ENCODE peak calls at places on chromosomes 7 and 10, in six cellular contexts. B, W, A, X, F and M are unnamed samples.

GRCh38 chr10:43194266-43194665 is 56.0 kb downstream of the CSGALNACT2 start:
- DNase-seq in B (no peak), W (no peak), A (no peak), X (no peak), F (no peak), M (no peak)

GRCh38 chr10:105725007-105725406 is 1083.9 kb downstream of the SORCS3 start:
- DNase-seq in B (no peak), W (no peak), A (no peak), X (no peak), F (no peak), M (no peak)

GRCh38 chr10:68869623-68870022 is 31.5 kb upstream of the DDX50 start:
- DNase-seq in B (no peak), W (no peak), A (no peak), X (no peak), F (no peak), M (no peak)

GRCh38 chr10:94500063-94500462 is 45.5 kb upstream of the HELLS start:
- DNase-seq in B (no peak), W (no peak), A (peak; percentile 15), X (no peak), F (no peak), M (no peak)

GRCh38 chr7:74355091-74355490 is 65.9 kb downstream of the CLIP2 start:
- DNase-seq in B (peak; percentile 75), W (no peak), A (no peak), X (no peak), F (peak; percentile 89), M (peak; percentile 63)

GRCh38 chr7:8295638-8296361 is 33.8 kb upstream of the ICA1 start:
- DNase-seq in B (peak; percentile 89), W (peak; percentile 56), A (peak; percentile 88), X (peak; percentile 62), F (no peak), M (no peak)

GRCh38 chr10:96047004-96047649 is 3.7 kb downstream of the CCNJ start:
- DNase-seq in B (no peak), W (no peak), A (no peak), X (no peak), F (no peak), M (no peak)

GRCh38 chr10:43402880-43403452 is 6.0 kb downstream of the HNRNPF start:
- DNase-seq in B (no peak), W (no peak), A (no peak), X (no peak), F (no peak), M (no peak)

GRCh38 chr10:804191-804781 is 114.8 kb upstream of the DIP2C start:
- DNase-seq in B (no peak), W (peak; percentile 28), A (no peak), X (peak; percentile 48), F (peak; percentile 79), M (no peak)

GRCh38 chr7:87151701-87152111 is 547 bp upstream of the DMTF1 start:
- DNase-seq in B (no peak), W (no peak), A (no peak), X (no peak), F (no peak), M (no peak)

GRCh38 chr7:19405546-19405945 is 260.3 kb upstream of the FERD3L start:
- DNase-seq in B (no peak), W (no peak), A (no peak), X (no peak), F (no peak), M (no peak)

GRCh38 chr7:43535031-43535451 is 47.9 kb upstream of the STK17A start:
- DNase-seq in B (no peak), W (no peak), A (no peak), X (no peak), F (no peak), M (no peak)

GRCh38 chr7:90701021-90701420 is 104.9 kb downstream of the CDK14 start:
- DNase-seq in B (no peak), W (no peak), A (no peak), X (no peak), F (no peak), M (no peak)

GRCh38 chr7:70693300-70693689 is 438.6 kb upstream of the GALNT17 start:
- DNase-seq in B (no peak), W (no peak), A (no peak), X (no peak), F (no peak), M (no peak)

GRCh38 chr10:62581351-62581750 is 207.2 kb downstream of the ZNF365 start:
- DNase-seq in B (no peak), W (no peak), A (no peak), X (no peak), F (no peak), M (no peak)

GRCh38 chr7:2360791-2361190 is 6.2 kb downstream of the EIF3B start:
- DNase-seq in B (no peak), W (no peak), A (no peak), X (no peak), F (no peak), M (no peak)

GRCh38 chr7:46515844-46516590 is 594.9 kb upstream of the IGFBP3 start:
- DNase-seq in B (no peak), W (no peak), A (no peak), X (no peak), F (no peak), M (no peak)

GRCh38 chr10:114492351-114493037 is 88.2 kb upstream of the AFAP1L2 start:
- DNase-seq in B (no peak), W (no peak), A (no peak), X (no peak), F (no peak), M (peak; percentile 41)

GRCh38 chr10:58578366-58578765 is 65.7 kb downstream of the BICC1 start:
- DNase-seq in B (no peak), W (no peak), A (no peak), X (no peak), F (no peak), M (no peak)

GRCh38 chr10:88045116-88045515 is 181.7 kb downstream of the PTEN start:
- DNase-seq in B (no peak), W (no peak), A (no peak), X (no peak), F (no peak), M (no peak)

GRCh38 chr7:73356176-73356575 is 28.2 kb downstream of the FKBP6 start:
- DNase-seq in B (no peak), W (no peak), A (no peak), X (no peak), F (no peak), M (no peak)

GRCh38 chr7:24920702-24921679 is 59.0 kb downstream of the OSBPL3 start:
- DNase-seq in B (no peak), W (no peak), A (peak; percentile 32), X (no peak), F (no peak), M (no peak)

GRCh38 chr7:17910377-17910776 is 29.9 kb downstream of the SNX13 start:
- DNase-seq in B (no peak), W (no peak), A (no peak), X (no peak), F (no peak), M (no peak)

GRCh38 chr10:78462728-78463228 is 429.1 kb downstream of the RPS24 start:
- DNase-seq in B (no peak), W (peak; percentile 12), A (no peak), X (no peak), F (no peak), M (no peak)

GRCh38 chr7:116087291-116087690 is 56.7 kb upstream of the TFEC start:
- DNase-seq in B (no peak), W (no peak), A (no peak), X (no peak), F (no peak), M (no peak)

DNA sequence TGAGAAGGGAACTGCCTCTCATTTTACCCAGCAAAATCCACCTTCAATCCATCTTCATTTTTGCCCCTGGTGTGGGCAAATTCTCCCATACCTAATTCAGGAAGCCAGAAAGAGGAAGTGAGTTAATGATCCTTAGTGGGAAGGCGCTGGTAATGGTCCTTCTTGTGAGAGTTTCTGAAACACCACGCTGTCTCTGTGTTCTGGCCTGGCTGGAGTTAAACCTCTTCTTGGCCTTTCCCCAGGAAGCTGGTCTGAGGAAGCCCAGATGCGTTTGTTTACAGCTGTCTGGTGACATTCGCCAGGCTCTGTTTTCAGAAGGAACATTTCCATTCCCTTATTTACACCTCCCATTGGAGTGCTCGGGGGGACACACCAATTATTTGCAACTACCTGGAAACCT is 24.3 kb downstream of the HTRA1 start:
- DNase-seq in B (no peak), W (no peak), A (no peak), X (no peak), F (no peak), M (no peak)
- H3K4me1 ChIP-seq in B (no peaks in the 10 kb centered on the region), W (no peaks in the 10 kb centered on the region), A (peaks cover 14% of the 10 kb centered on the region), X (no peaks in the 10 kb centered on the region), F (no peaks in the 10 kb centered on the region), M (peaks cover 4% of the 10 kb centered on the region)

GRCh38 chr10:72331575-72332422 is 22.9 kb downstream of the DNAJB12 start:
- DNase-seq in B (peak; percentile 80), W (peak; percentile 99), A (peak; percentile 94), X (peak; percentile 99), F (peak; percentile 84), M (peak; percentile 91)

GRCh38 chr10:72328829-72329204 is 25.9 kb downstream of the DNAJB12 start:
- DNase-seq in B (no peak), W (no peak), A (no peak), X (no peak), F (no peak), M (no peak)

GRCh38 chr10:72330059-72330426 is 24.7 kb downstream of the DNAJB12 start:
- DNase-seq in B (no peak), W (no peak), A (no peak), X (no peak), F (no peak), M (no peak)

GRCh38 chr10:72328045-72328828 is 26.5 kb downstream of the DNAJB12 start:
- DNase-seq in B (no peak), W (peak; percentile 78), A (peak; percentile 82), X (peak; percentile 93), F (peak; percentile 66), M (peak; percentile 78)

GRCh38 chr10:72329290-72330058 is 25.2 kb downstream of the DNAJB12 start:
- DNase-seq in B (no peak), W (no peak), A (peak; percentile 40), X (peak; percentile 64), F (no peak), M (no peak)
- H3K27ac ChIP-seq in B (peak overlapping the region; percentile 92), W (no peak overlapping the region), A (peak overlapping the region; percentile 48), X (peak overlapping the region; percentile 66), F (no peak overlapping the region), M (peak overlapping the region; percentile 45)

GRCh38 chr10:131676448-131676847 is 224.4 kb upstream of the PPP2R2D start:
- DNase-seq in B (no peak), W (no peak), A (no peak), X (no peak), F (no peak), M (no peak)
- H3K27me3 ChIP-seq in B (no peaks in the 10 kb centered on the region), W (no peaks in the 10 kb centered on the region), A (peaks cover 11% of the 10 kb centered on the region), X (no peaks in the 10 kb centered on the region), F (no peaks in the 10 kb centered on the region), M (no peaks in the 10 kb centered on the region)

DNA sequence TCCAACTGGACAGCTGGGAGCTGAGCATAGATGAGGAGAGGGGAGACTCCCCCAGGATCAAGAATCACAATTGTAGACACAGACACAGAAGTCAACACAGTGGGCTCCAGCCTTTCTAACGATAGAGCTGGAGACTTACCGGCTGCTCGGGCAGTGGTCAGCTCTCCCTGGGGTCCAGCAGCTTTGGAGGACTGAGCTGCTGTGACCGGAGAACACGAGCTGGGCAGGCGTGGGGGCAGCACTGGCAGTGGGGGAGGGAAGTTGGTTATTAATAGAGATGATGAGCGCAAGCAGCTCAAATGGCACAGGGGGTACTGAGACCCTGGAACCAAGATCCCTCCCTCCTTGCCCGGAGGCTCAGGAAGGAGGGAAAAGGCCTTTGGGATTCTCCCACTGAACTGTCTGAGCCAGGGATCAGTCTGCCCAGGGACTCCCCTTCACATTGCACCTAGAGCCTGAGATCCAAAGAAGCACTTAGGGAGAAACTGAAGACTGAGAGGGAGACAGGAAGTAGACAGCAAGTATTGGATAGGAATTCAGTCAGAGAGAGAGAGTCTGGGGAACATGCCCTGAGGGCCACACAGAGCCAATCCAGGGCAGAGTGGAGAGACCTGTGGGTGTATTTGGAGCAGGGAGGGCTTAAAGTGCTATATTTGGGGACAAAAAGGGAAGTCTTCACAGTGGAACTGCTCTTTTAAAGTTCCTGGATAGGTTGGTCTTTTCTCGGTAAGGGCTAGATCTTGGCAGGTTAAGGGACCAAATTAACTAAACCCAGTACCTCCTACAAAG is at the start of gene MYOZ1:
- DNase-seq in B (no peak), W (no peak), A (no peak), X (no peak), F (no peak), M (no peak)
- H3K4me1 ChIP-seq in B (no peaks in the 10 kb centered on the region), W (peaks cover 1% of the 10 kb centered on the region), A (no peaks in the 10 kb centered on the region), X (no peaks in the 10 kb centered on the region), F (no peaks in the 10 kb centered on the region), M (no peaks in the 10 kb centered on the region)